ENCODE peak calls at places on chromosomes 12 and 14, in ten cellular contexts. W, J, E, G, H, Q, F, Z, M and U are unnamed samples.
A peak's percentile ranks its signal among the peaks of the same experiment; 100 is the strongest.

GRCh38 chr12:56377310-56377988 is 14.8 kb upstream of the APOF start:
- DNase-seq in W (no peak), J (no peak), E (peak; percentile 71), G (no peak), H (no peak), Q (peak; percentile 33), F (no peak), Z (no peak), M (no peak), U (no peak)

GRCh38 chr12:106581543-106582263 is 1.1 kb upstream of the RFX4 start:
- DNase-seq in W (no peak), J (no peak), E (peak; percentile 30), G (peak; percentile 34), H (no peak), Q (no peak), F (no peak), Z (peak; percentile 83), M (no peak), U (no peak)

GRCh38 chr14:45252356-45253069 is 489 bp downstream of the MIS18BP1 start:
- DNase-seq in W (no peak), J (no peak), E (peak; percentile 50), G (no peak), H (peak; percentile 16), Q (peak; percentile 2), F (no peak), Z (no peak), M (no peak), U (no peak)

GRCh38 chr14:28344381-28344780 is 422.2 kb upstream of the FOXG1 start:
- DNase-seq in W (peak; percentile 8), J (no peak), E (peak; percentile 43), G (no peak), H (no peak), Q (no peak), F (no peak), Z (no peak), M (no peak), U (no peak)

GRCh38 chr14:30790827-30791226 is 83.5 kb upstream of the COCH start:
- DNase-seq in W (no peak), J (no peak), E (peak; percentile 13), G (no peak), H (no peak), Q (no peak), F (peak; percentile 31), Z (no peak), M (no peak), U (no peak)

GRCh38 chr14:77181603-77182437 is at the start of gene TMEM63C:
- DNase-seq in W (no peak), J (peak; percentile 37), E (no peak), G (peak; percentile 50), H (peak; percentile 53), Q (peak; percentile 76), F (peak; percentile 28), Z (peak; percentile 98), M (peak; percentile 40), U (peak; percentile 95)

GRCh38 chr12:77577756-77578155 is 252.9 kb upstream of the NAV3 start:
- DNase-seq in W (no peak), J (no peak), E (no peak), G (no peak), H (no peak), Q (no peak), F (no peak), Z (no peak), M (no peak), U (no peak)

GRCh38 chr14:32494566-32495434 is 165.7 kb downstream of the AKAP6 start:
- DNase-seq in W (no peak), J (no peak), E (no peak), G (no peak), H (no peak), Q (no peak), F (no peak), Z (no peak), M (peak; percentile 61), U (no peak)

GRCh38 chr12:53700567-53700966 is 24.7 kb upstream of the ATP5MC2 start:
- DNase-seq in W (no peak), J (no peak), E (no peak), G (no peak), H (no peak), Q (no peak), F (no peak), Z (no peak), M (no peak), U (no peak)